ENCODE peak calls at places on chromosomes 3 and 15, in four cellular contexts. One of them, this sample, is unnamed.

GRCh38 chr15:83320831-83321230 is 36.4 kb upstream of the BNC1 start:
- DNase-seq in Daoy: peak; percentile 21
- DNase-seq in activated T-cell treated with anti-CD3 and anti-CD28 coated beads, Interleukin-2, amount 50 U/mL, for 1 hour: no peak
- DNase-seq in T follicular helper cell: no peak
- DNase-seq in this sample: no peak

GRCh38 chr15:58475573-58476524 is 44.1 kb downstream of the LIPC start:
- DNase-seq in Daoy: peak; percentile 70
- DNase-seq in activated T-cell treated with anti-CD3 and anti-CD28 coated beads, Interleukin-2, amount 50 U/mL, for 1 hour: no peak
- DNase-seq in T follicular helper cell: no peak
- DNase-seq in this sample: no peak

GRCh38 chr15:93035953-93036810 is 52.8 kb downstream of the RGMA start:
- DNase-seq in Daoy: peak; percentile 49
- DNase-seq in activated T-cell treated with anti-CD3 and anti-CD28 coated beads, Interleukin-2, amount 50 U/mL, for 1 hour: peak; percentile 47
- DNase-seq in T follicular helper cell: peak; percentile 21
- DNase-seq in this sample: no peak

GRCh38 chr3:190728574-190729246 is 133.8 kb downstream of the GMNC start:
- DNase-seq in Daoy: no peak
- DNase-seq in activated T-cell treated with anti-CD3 and anti-CD28 coated beads, Interleukin-2, amount 50 U/mL, for 1 hour: no peak
- DNase-seq in T follicular helper cell: no peak
- DNase-seq in this sample: no peak

GRCh38 chr3:64108784-64109317 is 85.6 kb upstream of the PSMD6 start:
- DNase-seq in Daoy: no peak
- DNase-seq in activated T-cell treated with anti-CD3 and anti-CD28 coated beads, Interleukin-2, amount 50 U/mL, for 1 hour: no peak
- DNase-seq in T follicular helper cell: no peak
- DNase-seq in this sample: no peak

GRCh38 chr3:126556637-126557414 is 1.9 kb downstream of the C3orf22 start:
- DNase-seq in Daoy: no peak
- DNase-seq in activated T-cell treated with anti-CD3 and anti-CD28 coated beads, Interleukin-2, amount 50 U/mL, for 1 hour: no peak
- DNase-seq in T follicular helper cell: no peak
- DNase-seq in this sample: peak; percentile 2

GRCh38 chr3:98556164-98557130 is 24.7 kb downstream of the GPR15 start:
- DNase-seq in Daoy: peak; percentile 92
- DNase-seq in activated T-cell treated with anti-CD3 and anti-CD28 coated beads, Interleukin-2, amount 50 U/mL, for 1 hour: peak; percentile 39
- DNase-seq in T follicular helper cell: peak; percentile 25
- DNase-seq in this sample: no peak

GRCh38 chr3:177080122-177080521 is 117.2 kb downstream of the TBL1XR1 start:
- DNase-seq in Daoy: no peak
- DNase-seq in activated T-cell treated with anti-CD3 and anti-CD28 coated beads, Interleukin-2, amount 50 U/mL, for 1 hour: no peak
- DNase-seq in T follicular helper cell: no peak
- DNase-seq in this sample: no peak

GRCh38 chr15:37045859-37046318 is 54.5 kb downstream of the MEIS2 start:
- DNase-seq in Daoy: no peak
- DNase-seq in activated T-cell treated with anti-CD3 and anti-CD28 coated beads, Interleukin-2, amount 50 U/mL, for 1 hour: no peak
- DNase-seq in T follicular helper cell: no peak
- DNase-seq in this sample: no peak

GRCh38 chr15:29182590-29182989 is 87.0 kb downstream of the NSMCE3 start:
- DNase-seq in Daoy: no peak
- DNase-seq in activated T-cell treated with anti-CD3 and anti-CD28 coated beads, Interleukin-2, amount 50 U/mL, for 1 hour: no peak
- DNase-seq in T follicular helper cell: no peak
- DNase-seq in this sample: no peak